ENCODE peak calls at places on chromosomes 4 and X, in nine cellular contexts. E, P, D, B, U, J, M, O and C are unnamed samples.

GRCh38 chr4:72326692-72327632 is 242.1 kb downstream of the ADAMTS3 start:
- DNase-seq in E (peak), P (no peak), D (no peak), B (no peak), U (no peak), J (no peak), M (no peak), O (peak), C (peak)

GRCh38 chr4:155037031-155037430 is 171.4 kb upstream of the NPY2R start:
- DNase-seq in E (no peak), P (no peak), D (no peak), B (no peak), U (no peak), J (no peak), M (no peak), O (no peak), C (no peak)

GRCh38 chrX:118853596-118853995 is 30.0 kb downstream of the ZCCHC12 start:
- DNase-seq in E (no peak), P (no peak), D (no peak), B (no peak), U (no peak), J (no peak), M (no peak), O (no peak), C (no peak)

GRCh38 chrX:151641564-151641963 is 53.7 kb upstream of the PRRG3 start:
- DNase-seq in E (no peak), P (no peak), D (no peak), B (no peak), U (no peak), J (no peak), M (no peak), O (no peak), C (no peak)

GRCh38 chrX:12898073-12898472 is 8.3 kb upstream of the TLR8 start:
- DNase-seq in E (no peak), P (no peak), D (no peak), B (no peak), U (no peak), J (no peak), M (no peak), O (no peak), C (no peak)

GRCh38 chr4:2931765-2932560 is 31.2 kb downstream of the NOP14 start:
- DNase-seq in E (no peak), P (peak), D (peak), B (no peak), U (peak), J (peak), M (no peak), O (no peak), C (no peak)

GRCh38 chr4:183797445-183798248 is 107.5 kb upstream of the STOX2 start:
- DNase-seq in E (no peak), P (no peak), D (peak), B (peak), U (no peak), J (peak), M (no peak), O (peak), C (no peak)

GRCh38 chr4:39814403-39815185 is 116.7 kb downstream of the UBE2K start:
- DNase-seq in E (no peak), P (no peak), D (peak), B (no peak), U (peak), J (no peak), M (no peak), O (peak), C (no peak)

GRCh38 chr4:22343606-22344005 is 172.3 kb downstream of the ADGRA3 start:
- DNase-seq in E (no peak), P (no peak), D (no peak), B (no peak), U (no peak), J (no peak), M (no peak), O (no peak), C (no peak)

GRCh38 chrX:134688181-134688580 is 29.9 kb upstream of the PLAC1 start:
- DNase-seq in E (no peak), P (no peak), D (no peak), B (no peak), U (no peak), J (no peak), M (no peak), O (no peak), C (no peak)

GRCh38 chr4:16224264-16224663 is 2.0 kb downstream of the TAPT1 start:
- DNase-seq in E (no peak), P (no peak), D (no peak), B (no peak), U (no peak), J (no peak), M (no peak), O (no peak), C (no peak)

GRCh38 chr4:83889802-83890201 is 353.9 kb downstream of the GPAT3 start:
- DNase-seq in E (no peak), P (no peak), D (no peak), B (no peak), U (no peak), J (no peak), M (no peak), O (peak), C (no peak)

GRCh38 chr4:126604273-126604867 is 1028.4 kb upstream of the INTU start:
- DNase-seq in E (peak), P (no peak), D (no peak), B (no peak), U (no peak), J (peak), M (no peak), O (peak), C (no peak)

GRCh38 chrX:24485976-24486680 is 21.0 kb downstream of the PDK3 start:
- DNase-seq in E (no peak), P (no peak), D (no peak), B (no peak), U (no peak), J (no peak), M (no peak), O (no peak), C (no peak)

GRCh38 chr4:121574618-121575017 is 122.2 kb downstream of the ANXA5 start:
- DNase-seq in E (no peak), P (no peak), D (no peak), B (no peak), U (no peak), J (peak), M (no peak), O (no peak), C (no peak)

GRCh38 chr4:185242749-185243533 is 33.5 kb downstream of the SNX25 start:
- DNase-seq in E (no peak), P (no peak), D (no peak), B (no peak), U (no peak), J (no peak), M (no peak), O (no peak), C (no peak)

GRCh38 chrX:23883737-23884354 is 23.9 kb downstream of the APOO start:
- DNase-seq in E (peak), P (no peak), D (peak), B (no peak), U (no peak), J (no peak), M (no peak), O (peak), C (no peak)

GRCh38 chr4:25861951-25862410 is 807 bp downstream of the SEL1L3 start:
- DNase-seq in E (no peak), P (no peak), D (peak), B (peak), U (no peak), J (peak), M (no peak), O (peak), C (no peak)

GRCh38 chrX:57573754-57574153 is 18.1 kb upstream of the ZXDB start:
- DNase-seq in E (no peak), P (no peak), D (no peak), B (no peak), U (no peak), J (peak), M (no peak), O (peak), C (no peak)

GRCh38 chr4:75495489-75495888 is 18.7 kb downstream of the RCHY1 start:
- DNase-seq in E (no peak), P (no peak), D (no peak), B (no peak), U (no peak), J (no peak), M (no peak), O (no peak), C (no peak)

GRCh38 chr4:121199742-121200561 is 35.8 kb upstream of the TNIP3 start:
- DNase-seq in E (no peak), P (no peak), D (peak), B (no peak), U (no peak), J (peak), M (no peak), O (no peak), C (no peak)

GRCh38 chr4:113540859-113541258 is 220.7 kb downstream of the CAMK2D start:
- DNase-seq in E (no peak), P (no peak), D (peak), B (no peak), U (no peak), J (no peak), M (no peak), O (peak), C (no peak)

GRCh38 chr4:73662709-73663546 is 42.7 kb upstream of the RASSF6 start:
- DNase-seq in E (peak), P (no peak), D (no peak), B (no peak), U (no peak), J (peak), M (no peak), O (peak), C (peak)